ENCODE peak calls at places on chromosomes 11 and 22, in five cellular contexts. C is fibroblast of lung, X is GM23248, R is neural progenitor cell, F is HepG2. Q is an unnamed sample.

GRCh38 chr22:39332441-39333064 is 13.1 kb upstream of the RPL3 start:
- DNase-seq in C (peak), X (peak), R (no peak), F (no peak), Q (no peak)

GRCh38 chr11:117523680-117524079 is 196.0 kb downstream of the CEP164 start:
- DNase-seq in C (no peak), X (peak), R (no peak), F (no peak), Q (no peak)

GRCh38 chr11:117915219-117915618 is 14.0 kb downstream of the TMPRSS13 start:
- DNase-seq in C (no peak), X (no peak), R (peak), F (no peak), Q (no peak)

GRCh38 chr11:62104001-62104400 is 19.8 kb upstream of the INCENP start:
- DNase-seq in C (no peak), X (peak), R (no peak), F (no peak), Q (no peak)

GRCh38 chr11:121483805-121484478 is 31.2 kb upstream of the SORL1-AS1 start:
- DNase-seq in C (no peak), X (no peak), R (no peak), F (no peak), Q (no peak)

GRCh38 chr22:41966607-41967240 is 2.5 kb upstream of the SEPTIN3 start:
- DNase-seq in C (peak), X (peak), R (peak), F (peak), Q (peak)

GRCh38 chr11:129880311-129880710 is 15.1 kb downstream of the NFRKB start:
- DNase-seq in C (no peak), X (no peak), R (no peak), F (no peak), Q (no peak)

GRCh38 chr11:96045622-96046456 is 121.9 kb upstream of the MTMR2 start:
- DNase-seq in C (peak), X (peak), R (peak), F (no peak), Q (no peak)

GRCh38 chr22:50660306-50660705 is 12.3 kb upstream of the SHANK3 start:
- DNase-seq in C (no peak), X (no peak), R (no peak), F (no peak), Q (peak)

GRCh38 chr11:93517611-93518010 is 25.6 kb downstream of the SMCO4 start:
- DNase-seq in C (no peak), X (no peak), R (no peak), F (no peak), Q (no peak)

GRCh38 chr11:103450241-103450640 is 341.0 kb downstream of the DYNC2H1 start:
- DNase-seq in C (peak), X (no peak), R (no peak), F (no peak), Q (no peak)

GRCh38 chr22:47595122-47595521 is 832.7 kb downstream of the TBC1D22A start:
- DNase-seq in C (no peak), X (no peak), R (no peak), F (no peak), Q (no peak)

GRCh38 chr11:31641477-31642062 is 132.0 kb downstream of the ELP4 start:
- DNase-seq in C (peak), X (peak), R (peak), F (peak), Q (peak)

GRCh38 chr11:117473692-117474091 is 146.0 kb downstream of the CEP164 start:
- DNase-seq in C (no peak), X (no peak), R (no peak), F (no peak), Q (no peak)

GRCh38 chr11:112831969-112832368 is 129.3 kb upstream of the NCAM1 start:
- DNase-seq in C (no peak), X (no peak), R (no peak), F (no peak), Q (no peak)

GRCh38 chr11:91639359-91639758 is 585.3 kb upstream of the FAT3 start:
- DNase-seq in C (no peak), X (no peak), R (no peak), F (no peak), Q (no peak)

GRCh38 chr11:126716456-126717083 is 284.0 kb downstream of the KIRREL3 start:
- DNase-seq in C (peak), X (peak), R (peak), F (peak), Q (peak)

GRCh38 chr11:103987631-103988594 is 48.5 kb upstream of the DDI1 start:
- DNase-seq in C (peak), X (peak), R (peak), F (no peak), Q (no peak)

GRCh38 chr22:37120569-37121340 is 11.2 kb upstream of the TMPRSS6 start:
- DNase-seq in C (no peak), X (no peak), R (no peak), F (no peak), Q (no peak)

GRCh38 chr22:32920032-32920628 is 118.6 kb downstream of the TIMP3 start:
- DNase-seq in C (peak), X (peak), R (no peak), F (no peak), Q (no peak)

GRCh38 chr22:44144046-44144569 is 36.6 kb upstream of the PARVG start:
- DNase-seq in C (no peak), X (no peak), R (no peak), F (no peak), Q (no peak)

GRCh38 chr11:44865866-44866272 is 84.8 kb downstream of the TP53I11 start:
- DNase-seq in C (no peak), X (no peak), R (peak), F (no peak), Q (no peak)

GRCh38 chr11:27717801-27718229 is 17.6 kb upstream of the BDNF start:
- DNase-seq in C (peak), X (peak), R (peak), F (no peak), Q (no peak)

GRCh38 chr11:27718346-27718852 is 18.1 kb upstream of the BDNF start:
- DNase-seq in C (peak), X (peak), R (peak), F (no peak), Q (no peak)

GRCh38 chr11:27718853-27719574 is 18.8 kb upstream of the BDNF start:
- DNase-seq in C (peak), X (peak), R (peak), F (no peak), Q (no peak)

GRCh38 chr11:27720277-27720830 is 20.1 kb upstream of the BDNF start:
- DNase-seq in C (peak), X (peak), R (peak), F (no peak), Q (peak)

DNA sequence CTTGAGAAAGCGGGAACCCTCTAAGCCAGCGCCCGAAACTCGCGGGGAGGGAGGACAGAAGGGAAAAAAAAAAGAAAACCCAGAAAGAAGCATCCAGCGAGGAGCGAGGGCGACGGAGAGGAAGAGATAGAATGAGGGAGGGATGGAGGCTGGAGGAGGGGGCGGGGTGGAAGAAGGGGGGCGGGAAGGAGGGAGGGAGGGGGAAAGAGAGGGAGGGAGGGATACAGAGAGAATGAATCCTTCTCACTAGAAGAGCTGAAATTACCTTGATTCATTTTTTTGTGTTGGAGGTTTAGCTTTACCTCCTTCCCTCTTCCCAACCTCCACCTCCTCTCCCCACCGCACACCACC is 19.3 kb upstream of the BDNF start:
- DNase-seq in C (no peak), X (peak), R (no peak), F (no peak), Q (no peak)
- H3K4me2 ChIP-seq in C (peak), X (peak), R (peak), F (no peak), Q (peak)

GRCh38 chr22:20421507-20421874 is 16.1 kb downstream of the SCARF2 start:
- DNase-seq in C (no peak), X (no peak), R (no peak), F (no peak), Q (no peak)

GRCh38 chr22:20423636-20424511 is 13.8 kb downstream of the SCARF2 start:
- DNase-seq in C (no peak), X (no peak), R (peak), F (peak), Q (no peak)

GRCh38 chr22:20424553-20424936 is 13.1 kb downstream of the SCARF2 start:
- DNase-seq in C (no peak), X (no peak), R (no peak), F (no peak), Q (no peak)

GRCh38 chr22:20422271-20422958 is 15.2 kb downstream of the SCARF2 start:
- DNase-seq in C (no peak), X (peak), R (peak), F (no peak), Q (no peak)

GRCh38 chr22:20422965-20423635 is 14.5 kb downstream of the SCARF2 start:
- DNase-seq in C (peak), X (peak), R (no peak), F (no peak), Q (no peak)
- TF ChIP-seq EZH2 in C (no peak), X (no peak), R (no peak), F (no peak), Q (no peak)

GRCh38 chr11:15289718-15290117 is 175.0 kb downstream of the INSC start:
- DNase-seq in C (no peak), X (no peak), R (no peak), F (no peak), Q (no peak)

GRCh38 chr11:15288801-15289342 is 174.1 kb downstream of the INSC start:
- DNase-seq in C (no peak), X (no peak), R (no peak), F (no peak), Q (no peak)

GRCh38 chr11:15293975-15294374 is 179.3 kb downstream of the INSC start:
- DNase-seq in C (no peak), X (no peak), R (no peak), F (no peak), Q (no peak)

GRCh38 chr11:15286465-15286864 is 171.7 kb downstream of the INSC start:
- DNase-seq in C (no peak), X (peak), R (no peak), F (no peak), Q (no peak)

GRCh38 chr11:15291885-15292284 is 177.2 kb downstream of the INSC start:
- DNase-seq in C (no peak), X (peak), R (no peak), F (no peak), Q (no peak)
- H3K4me2 ChIP-seq in C (no peak), X (no peak), R (no peak), F (no peak), Q (no peak)

GRCh38 chr11:398826-399225 is 4.8 kb downstream of the PKP3 start:
- DNase-seq in C (peak), X (peak), R (no peak), F (no peak), Q (no peak)

GRCh38 chr11:396948-397548 is 3.0 kb downstream of the PKP3 start:
- DNase-seq in C (peak), X (peak), R (no peak), F (peak), Q (no peak)

GRCh38 chr11:399731-400211 is 5.8 kb downstream of the PKP3 start:
- DNase-seq in C (no peak), X (peak), R (no peak), F (no peak), Q (no peak)

GRCh38 chr11:403021-403760 is 9.2 kb downstream of the PKP3 start:
- DNase-seq in C (no peak), X (no peak), R (no peak), F (no peak), Q (no peak)

DNA sequence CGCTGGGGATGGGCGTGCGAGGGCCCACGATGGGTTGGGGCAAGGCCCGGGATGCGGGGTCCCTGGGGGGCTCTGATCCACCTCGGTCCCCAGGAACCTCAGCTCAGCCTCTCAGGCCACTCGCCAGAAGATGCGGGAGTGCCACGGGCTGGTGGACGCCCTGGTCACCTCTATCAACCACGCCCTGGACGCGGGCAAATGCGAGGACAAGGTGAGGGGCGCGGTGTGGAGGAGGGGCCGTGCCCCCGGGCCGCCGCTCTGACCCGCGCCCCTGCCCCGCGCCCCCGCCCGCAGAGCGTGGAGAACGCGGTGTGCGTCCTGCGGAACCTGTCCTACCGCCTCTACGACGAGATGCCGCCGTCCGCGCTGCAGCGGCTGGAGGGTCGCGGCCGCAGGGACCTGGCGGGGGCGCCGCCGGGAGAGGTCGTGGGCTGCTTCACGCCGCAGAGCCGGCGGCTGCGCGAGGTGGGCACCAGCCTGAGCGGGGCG is 6.3 kb downstream of the PKP3 start:
- DNase-seq in C (no peak), X (peak), R (no peak), F (no peak), Q (no peak)
- TF ChIP-seq EZH2 in C (no peak), X (no peak), R (no peak), F (no peak), Q (no peak)

GRCh38 chr11:134470238-134470637 is 58.2 kb upstream of the B3GAT1 start:
- DNase-seq in C (no peak), X (no peak), R (no peak), F (no peak), Q (no peak)
- H3K4me2 ChIP-seq in C (no peak), X (no peak), R (no peak), F (no peak), Q (no peak)

DNA sequence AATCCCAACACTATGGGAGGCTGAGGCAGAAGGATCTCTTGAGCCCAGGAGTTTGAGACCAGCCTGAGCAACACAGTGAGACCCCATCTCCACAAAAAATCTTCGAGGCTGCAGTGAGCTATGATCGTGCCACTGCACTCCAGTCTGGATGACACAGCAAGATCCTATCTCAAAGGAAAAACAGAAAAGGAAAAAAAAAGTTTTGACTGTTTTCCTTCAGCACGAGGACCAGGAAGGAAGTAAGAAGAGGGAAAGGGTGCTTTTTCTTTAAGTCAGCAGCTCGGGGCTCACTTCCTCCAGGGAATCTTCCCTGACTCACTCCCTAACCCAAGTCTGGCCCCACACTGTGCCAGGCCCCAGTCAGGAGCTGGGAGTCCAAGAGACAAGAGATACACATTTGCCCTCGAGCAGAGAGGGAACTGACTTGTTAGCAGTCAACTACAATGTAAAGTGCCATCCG is 14.2 kb downstream of the ARRB1 start:
- DNase-seq in C (no peak), X (peak), R (no peak), F (no peak), Q (no peak)
- TF ChIP-seq EZH2 in C (no peak), X (no peak), R (no peak), F (no peak), Q (no peak)

DNA sequence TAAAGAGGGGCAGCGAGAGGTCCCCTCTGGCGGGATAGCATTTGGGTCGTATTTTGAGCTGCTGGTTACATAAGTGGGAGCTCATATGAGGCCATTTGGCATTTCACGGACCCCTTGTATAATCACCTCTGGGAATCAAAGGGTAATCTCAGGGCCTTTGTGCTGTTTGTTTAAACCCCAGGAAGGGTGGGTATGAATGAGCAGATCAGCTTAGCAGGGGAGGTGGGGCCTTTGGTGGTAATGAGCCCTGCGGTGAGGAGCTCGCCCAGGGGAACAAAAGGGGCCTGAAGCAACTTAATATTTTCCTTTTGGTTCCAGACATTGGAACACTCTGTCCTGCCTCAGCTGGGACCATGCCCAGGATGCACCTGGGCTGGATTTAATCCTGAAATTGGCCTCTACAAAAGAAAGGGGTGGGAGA is 10.2 kb downstream of the TSKU start:
- DNase-seq in C (no peak), X (no peak), R (peak), F (peak), Q (no peak)
- H3K4me2 ChIP-seq in C (no peak), X (no peak), R (peak), F (peak), Q (peak)

GRCh38 chr11:78525720-78526119 is 48.9 kb downstream of the NARS2 start:
- DNase-seq in C (no peak), X (no peak), R (no peak), F (no peak), Q (no peak)
- TF ChIP-seq EZH2 in C (no peak), X (no peak), R (no peak), F (no peak), Q (no peak)

DNA sequence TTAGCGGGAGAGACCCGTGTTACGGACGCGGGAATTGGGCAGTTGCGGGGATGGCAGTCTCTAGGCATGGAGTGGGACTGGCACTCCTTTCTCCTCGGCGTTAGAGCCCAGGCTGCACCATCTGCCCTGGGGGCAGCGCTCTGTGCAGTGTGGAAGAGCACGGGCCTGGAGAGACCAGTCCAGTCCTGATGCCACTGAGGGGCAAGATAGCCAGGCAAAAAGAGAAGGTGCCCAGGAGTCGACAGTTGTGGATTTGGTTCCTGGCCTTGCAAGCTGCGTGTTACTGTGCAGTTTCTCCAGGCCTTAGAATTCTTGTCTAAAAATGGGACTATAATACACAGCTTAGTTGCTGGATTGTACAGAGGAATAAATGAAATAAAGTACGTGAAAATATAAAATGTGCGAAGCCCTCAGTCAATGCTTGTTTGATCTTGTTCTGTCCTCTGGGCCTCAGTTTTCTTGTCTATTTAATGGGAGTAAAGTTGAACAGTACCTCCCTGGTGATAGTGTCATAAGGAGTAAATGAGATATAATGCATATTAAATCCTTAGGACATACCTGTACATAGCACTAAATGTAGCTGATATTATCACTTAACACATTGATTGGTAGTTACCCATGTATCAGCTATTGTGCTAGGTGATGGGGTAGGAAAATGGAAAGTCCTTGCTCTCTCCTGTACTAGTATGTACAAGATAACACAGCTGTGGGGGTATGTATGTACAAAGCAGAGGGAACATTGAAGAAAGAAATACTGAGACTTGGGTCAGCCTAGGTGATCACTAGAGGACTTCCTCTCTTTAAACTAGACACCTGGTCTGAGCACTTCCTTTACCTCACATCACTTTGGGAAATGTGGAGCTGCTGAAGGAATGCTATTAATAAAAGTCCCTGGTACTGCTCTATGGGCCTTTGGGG is 1.2 kb downstream of the ATXN10 start:
- DNase-seq in C (no peak), X (no peak), R (no peak), F (no peak), Q (no peak)
- H3K4me2 ChIP-seq in C (peak), X (peak), R (peak), F (peak), Q (peak)